ENCODE peak calls at places on chromosomes 1 and 21, in seven cellular contexts. C is K562, F is GM23338, Z is GM12891, T is upper lobe of left lung, V is SK-N-SH, X is H1. I is an unnamed sample.

GRCh38 chr1:38581396-38581795 is 278.2 kb downstream of the RRAGC start:
- DNase-seq in C (no peak), F (no peak), Z (no peak), T (no peak), V (no peak), X (no peak), I (no peak)

GRCh38 chr21:42991992-42992740 is 17.8 kb downstream of the PKNOX1 start:
- DNase-seq in C (peak), F (peak), Z (no peak), T (no peak), V (no peak), X (no peak), I (no peak)

GRCh38 chr1:154758346-154758745 is 111.7 kb downstream of the KCNN3 start:
- DNase-seq in C (no peak), F (no peak), Z (no peak), T (no peak), V (no peak), X (no peak), I (no peak)

GRCh38 chr1:59415876-59416275 is 119.0 kb downstream of the FGGY start:
- DNase-seq in C (no peak), F (no peak), Z (no peak), T (no peak), V (no peak), X (no peak), I (no peak)

GRCh38 chr21:29265690-29266479 is 32.8 kb upstream of the BACH1 start:
- DNase-seq in C (no peak), F (no peak), Z (no peak), T (no peak), V (no peak), X (no peak), I (no peak)

GRCh38 chr1:160399544-160400283 is 650 bp upstream of the VANGL2 start:
- DNase-seq in C (no peak), F (peak), Z (no peak), T (no peak), V (no peak), X (no peak), I (no peak)

GRCh38 chr1:8523641-8524206 is 205.8 kb downstream of the SLC45A1 start:
- DNase-seq in C (no peak), F (no peak), Z (no peak), T (no peak), V (no peak), X (no peak), I (no peak)

GRCh38 chr1:205243355-205244191 is 15.8 kb downstream of the TMCC2 start:
- DNase-seq in C (no peak), F (no peak), Z (no peak), T (no peak), V (no peak), X (no peak), I (no peak)

GRCh38 chr1:213622365-213623087 is 365.2 kb upstream of the PROX1 start:
- DNase-seq in C (no peak), F (no peak), Z (no peak), T (no peak), V (no peak), X (no peak), I (no peak)

GRCh38 chr1:15702722-15703550 is 18.8 kb downstream of the PLEKHM2 start:
- DNase-seq in C (no peak), F (peak), Z (no peak), T (peak), V (no peak), X (peak), I (no peak)

GRCh38 chr1:236124965-236125364 is 17.4 kb upstream of the GPR137B start:
- DNase-seq in C (no peak), F (peak), Z (no peak), T (no peak), V (no peak), X (no peak), I (no peak)

GRCh38 chr21:30478015-30478414 is 2.2 kb downstream of the KRTAP19-1 start:
- DNase-seq in C (no peak), F (no peak), Z (no peak), T (no peak), V (no peak), X (no peak), I (no peak)

GRCh38 chr1:50347933-50348332 is 75.3 kb downstream of the DMRTA2 start:
- DNase-seq in C (no peak), F (no peak), Z (no peak), T (no peak), V (no peak), X (peak), I (no peak)

GRCh38 chr1:9410737-9411297 is 118.1 kb downstream of the SPSB1 start:
- DNase-seq in C (no peak), F (peak), Z (peak), T (peak), V (peak), X (no peak), I (no peak)

GRCh38 chr21:37139902-37140301 is 66.8 kb downstream of the TTC3 start:
- DNase-seq in C (no peak), F (peak), Z (no peak), T (no peak), V (no peak), X (no peak), I (no peak)

GRCh38 chr1:111290640-111291039 is at the start of gene CHIA:
- DNase-seq in C (no peak), F (no peak), Z (no peak), T (peak), V (no peak), X (no peak), I (no peak)

GRCh38 chr1:70072239-70072751 is 133.1 kb downstream of the LRRC40 start:
- DNase-seq in C (no peak), F (no peak), Z (no peak), T (no peak), V (no peak), X (no peak), I (no peak)

GRCh38 chr1:86913399-86913895 is 479 bp downstream of the SELENOF start:
- DNase-seq in C (peak), F (peak), Z (peak), T (peak), V (no peak), X (no peak), I (no peak)

GRCh38 chr1:247540536-247540935 is 4.3 kb upstream of the OR2C3 start:
- DNase-seq in C (no peak), F (no peak), Z (no peak), T (no peak), V (no peak), X (no peak), I (no peak)

GRCh38 chr21:40770435-40771055 is 76.4 kb downstream of the DSCAM start:
- DNase-seq in C (no peak), F (no peak), Z (no peak), T (no peak), V (no peak), X (no peak), I (no peak)

GRCh38 chr21:28541371-28542112 is 451.1 kb downstream of the LTN1 start:
- DNase-seq in C (no peak), F (no peak), Z (no peak), T (no peak), V (no peak), X (no peak), I (no peak)

GRCh38 chr1:231348442-231348841 is 10.3 kb downstream of the SPRTN start:
- DNase-seq in C (no peak), F (no peak), Z (no peak), T (no peak), V (no peak), X (no peak), I (no peak)

GRCh38 chr21:45502006-45502345 is 40.3 kb downstream of the SLC19A1 start:
- DNase-seq in C (no peak), F (no peak), Z (no peak), T (no peak), V (no peak), X (no peak), I (no peak)

GRCh38 chr1:113307771-113308451 is 82.4 kb upstream of the MAGI3 start:
- DNase-seq in C (no peak), F (no peak), Z (no peak), T (no peak), V (no peak), X (no peak), I (no peak)

GRCh38 chr1:231214918-231215675 is 25.9 kb upstream of the GNPAT start:
- DNase-seq in C (no peak), F (no peak), Z (no peak), T (no peak), V (no peak), X (no peak), I (no peak)

GRCh38 chr1:156889802-156890585 is 3.5 kb upstream of the PEAR1 start:
- DNase-seq in C (peak), F (peak), Z (peak), T (peak), V (peak), X (peak), I (peak)

GRCh38 chr1:15621975-15622374 is 4.7 kb downstream of the DDI2 start:
- DNase-seq in C (no peak), F (no peak), Z (no peak), T (no peak), V (no peak), X (no peak), I (no peak)

GRCh38 chr1:207812778-207813512 is 61.1 kb downstream of the CD46 start:
- DNase-seq in C (no peak), F (no peak), Z (no peak), T (no peak), V (no peak), X (no peak), I (no peak)

GRCh38 chr1:207811319-207811718 is 59.5 kb downstream of the CD46 start:
- DNase-seq in C (no peak), F (no peak), Z (no peak), T (no peak), V (no peak), X (no peak), I (no peak)

GRCh38 chr1:207813513-207813881 is 61.6 kb downstream of the CD46 start:
- DNase-seq in C (no peak), F (no peak), Z (no peak), T (no peak), V (no peak), X (no peak), I (no peak)

GRCh38 chr1:207810606-207811295 is 58.9 kb downstream of the CD46 start:
- DNase-seq in C (no peak), F (no peak), Z (no peak), T (no peak), V (no peak), X (peak), I (no peak)

GRCh38 chr1:207811920-207812720 is 60.3 kb downstream of the CD46 start:
- DNase-seq in C (peak), F (peak), Z (no peak), T (peak), V (peak), X (peak), I (no peak)
- TF ChIP-seq POLR2AphosphoS5 in C (no peak), F (no peak), Z (no peak), T (peak), V (no peak), X (no peak), I (no peak)

DNA sequence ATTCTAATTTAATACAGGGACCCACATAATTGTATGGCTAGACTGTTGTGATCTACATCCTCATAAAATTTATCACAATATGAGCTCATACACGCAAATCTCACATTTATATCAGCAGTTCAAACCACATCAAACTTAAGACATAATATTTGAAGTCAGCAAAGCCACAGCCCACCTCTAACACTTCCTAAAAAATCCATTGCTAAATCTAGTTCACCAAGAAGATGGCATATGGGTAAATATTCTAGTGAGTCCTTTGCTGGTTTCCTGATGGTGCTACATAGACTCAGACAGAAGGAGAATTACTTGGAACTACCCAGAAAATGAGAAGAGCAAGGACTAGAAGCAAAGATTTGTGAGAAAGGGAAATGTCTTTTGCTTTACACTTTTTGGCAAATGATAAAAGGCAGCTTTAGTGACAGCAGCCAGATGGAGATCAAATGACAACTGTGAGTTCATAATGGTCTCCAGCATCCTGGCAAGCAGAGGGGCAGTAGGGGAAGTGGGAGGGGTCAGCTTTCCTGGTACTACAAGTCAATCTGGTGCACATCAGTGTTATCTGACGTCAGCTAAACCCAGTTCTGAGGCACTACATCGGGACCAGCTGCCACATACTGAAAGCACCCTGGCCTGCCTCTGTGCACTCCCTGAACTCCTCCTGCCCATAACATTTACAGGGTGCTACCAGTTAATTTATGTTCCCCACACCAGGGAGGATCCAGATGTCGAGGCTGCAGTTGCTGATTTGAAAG is 10.6 kb upstream of the GADD45A start:
- DNase-seq in C (no peak), F (peak), Z (no peak), T (peak), V (peak), X (no peak), I (no peak)
- TF ChIP-seq POLR2AphosphoS5 in C (no peak), F (no peak), Z (no peak), T (peak), V (peak), X (no peak), I (no peak)

GRCh38 chr1:203273869-203274602 is 31.3 kb upstream of the BTG2 start:
- DNase-seq in C (no peak), F (peak), Z (no peak), T (peak), V (no peak), X (no peak), I (no peak)
- TF ChIP-seq POLR2AphosphoS5 in C (no peak), F (no peak), Z (no peak), T (peak), V (no peak), X (no peak), I (no peak)

DNA sequence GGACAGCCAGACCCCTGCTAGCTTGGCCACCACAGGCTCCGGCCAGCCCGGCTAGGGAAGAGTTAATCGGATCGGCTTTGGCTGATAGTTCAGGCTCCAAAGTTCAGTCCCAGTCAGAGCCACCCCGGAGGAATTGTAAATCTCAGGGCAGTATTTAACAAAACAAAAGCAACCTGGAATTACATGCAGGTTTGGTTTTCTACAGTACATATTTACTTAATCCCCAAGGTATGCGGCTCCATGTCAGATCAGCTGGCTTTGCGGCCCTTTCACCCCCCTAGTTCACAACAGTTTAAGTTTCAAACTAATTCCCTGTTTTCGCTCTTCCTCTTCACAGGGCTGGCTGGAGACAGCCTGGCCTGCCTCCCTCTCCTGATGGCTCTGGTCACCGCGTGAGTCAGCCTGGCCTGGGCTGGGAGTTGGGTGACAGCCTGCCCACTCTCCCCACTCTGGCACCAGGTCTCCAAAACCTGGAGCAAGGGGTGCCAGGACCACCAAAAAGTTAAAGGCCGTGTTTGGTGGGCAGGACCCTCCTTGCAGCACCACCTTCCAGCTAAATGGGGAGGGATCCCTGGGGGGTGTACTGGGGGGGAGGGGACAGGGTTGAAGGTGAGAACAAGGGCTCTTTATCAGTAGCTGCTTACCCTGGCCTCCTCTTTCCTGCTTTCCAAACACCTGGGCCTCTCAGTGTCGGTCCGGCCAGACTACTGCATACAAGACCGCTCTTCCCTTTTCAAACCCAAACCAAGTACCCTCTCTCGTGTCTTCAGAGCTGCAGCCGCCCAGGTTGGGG is 1.9 kb downstream of the DHRS3 start:
- DNase-seq in C (peak), F (peak), Z (no peak), T (peak), V (no peak), X (peak), I (no peak)
- TF ChIP-seq POLR2AphosphoS5 in C (no peak), F (peak), Z (no peak), T (peak), V (no peak), X (no peak), I (no peak)

GRCh38 chr1:117820096-117820495 is 109.3 kb downstream of the GDAP2 start:
- DNase-seq in C (no peak), F (no peak), Z (no peak), T (no peak), V (no peak), X (no peak), I (no peak)

GRCh38 chr1:117819301-117819700 is 110.1 kb downstream of the GDAP2 start:
- DNase-seq in C (no peak), F (no peak), Z (no peak), T (no peak), V (no peak), X (no peak), I (no peak)

GRCh38 chr1:117820694-117821381 is 108.6 kb downstream of the GDAP2 start:
- DNase-seq in C (no peak), F (no peak), Z (no peak), T (no peak), V (peak), X (no peak), I (no peak)

GRCh38 chr1:117821382-117821755 is 108.1 kb downstream of the GDAP2 start:
- DNase-seq in C (no peak), F (no peak), Z (no peak), T (no peak), V (no peak), X (no peak), I (no peak)

DNA sequence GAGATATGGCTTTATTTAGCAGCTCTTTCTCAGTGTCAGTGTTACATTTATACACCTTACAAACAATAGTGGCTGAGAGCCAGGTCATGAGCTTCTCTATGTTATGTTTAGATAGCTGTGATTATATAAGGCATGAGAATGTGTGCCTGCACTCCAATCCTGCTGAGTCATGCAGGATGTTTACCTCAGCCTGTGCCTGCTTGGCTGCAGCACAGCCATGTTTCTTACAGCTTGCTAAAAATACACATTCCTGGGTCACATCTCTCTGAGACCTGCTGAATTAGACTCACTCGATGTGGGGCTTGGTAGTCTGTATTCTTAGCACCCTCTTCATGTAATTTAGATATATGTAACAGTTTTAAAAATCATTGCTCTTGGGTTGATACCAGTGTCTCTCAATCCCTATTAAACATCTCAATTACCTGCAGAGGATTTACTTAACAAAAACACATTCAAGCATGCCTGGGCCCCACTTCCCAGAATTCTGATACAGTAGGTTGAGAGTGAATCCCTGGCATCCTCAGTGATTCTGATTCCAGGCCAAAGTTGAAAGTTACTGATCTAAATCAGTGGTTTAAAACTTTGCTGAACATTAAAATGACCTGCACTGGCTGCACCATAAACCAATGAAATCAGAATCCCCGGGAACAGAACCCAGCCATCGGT is 107.5 kb downstream of the GDAP2 start:
- DNase-seq in C (no peak), F (peak), Z (no peak), T (peak), V (no peak), X (no peak), I (no peak)
- TF ChIP-seq POLR2AphosphoS5 in C (no peak), F (no peak), Z (no peak), T (peak), V (peak), X (no peak), I (no peak)

GRCh38 chr21:33939224-33939623 is 23.6 kb upstream of the ATP5PO start:
- DNase-seq in C (no peak), F (no peak), Z (no peak), T (no peak), V (no peak), X (no peak), I (no peak)

GRCh38 chr21:33937931-33938339 is 22.3 kb upstream of the ATP5PO start:
- DNase-seq in C (no peak), F (no peak), Z (no peak), T (no peak), V (no peak), X (peak), I (no peak)

GRCh38 chr21:33938381-33938780 is 22.8 kb upstream of the ATP5PO start:
- DNase-seq in C (no peak), F (no peak), Z (no peak), T (no peak), V (no peak), X (no peak), I (no peak)

GRCh38 chr21:33940846-33941245 is 25.2 kb upstream of the ATP5PO start:
- DNase-seq in C (no peak), F (no peak), Z (no peak), T (no peak), V (no peak), X (peak), I (no peak)

GRCh38 chr21:33940164-33940563 is 24.6 kb upstream of the ATP5PO start:
- DNase-seq in C (no peak), F (no peak), Z (no peak), T (no peak), V (no peak), X (peak), I (no peak)
- TF ChIP-seq POLR2AphosphoS5 in C (no peak), F (no peak), Z (no peak), T (no peak), V (no peak), X (no peak), I (no peak)

I was measured in GM12892.